ENCODE peak calls at places on chromosomes 16 and 17, in ten cellular contexts. W is BE2C; Q is astrocyte of the cerebellum; J is gastrocnemius medialis; C is CD8-positive, alpha-beta T cell; I is heart left ventricle; B is OCI-LY7; P is cardiac fibroblast; O is A549; Z is uterus. M is an unnamed sample.

GRCh38 chr17:40475234-40476210 is 25.9 kb downstream of the TNS4 start:
- DNase-seq in W (no peak), Q (no peak), J (peak), C (no peak), I (no peak), B (no peak), P (no peak), O (no peak), Z (no peak), M (no peak)

GRCh38 chr16:1146409-1146808 is 6.5 kb upstream of the CACNA1H start:
- DNase-seq in W (no peak), Q (no peak), J (no peak), C (no peak), I (no peak), B (peak), P (no peak), O (peak), Z (no peak), M (no peak)

GRCh38 chr16:78915916-78916315 is 684.6 kb downstream of the MAF start:
- DNase-seq in W (no peak), Q (no peak), J (no peak), C (no peak), I (no peak), B (no peak), P (no peak), O (no peak), Z (no peak), M (no peak)

GRCh38 chr16:28937222-28937876 is 5.6 kb downstream of the CD19 start:
- DNase-seq in W (no peak), Q (no peak), J (no peak), C (no peak), I (no peak), B (no peak), P (no peak), O (no peak), Z (no peak), M (no peak)

GRCh38 chr16:56637814-56638750 is at the start of gene MT1A:
- DNase-seq in W (no peak), Q (no peak), J (peak), C (no peak), I (peak), B (no peak), P (peak), O (peak), Z (peak), M (no peak)

GRCh38 chr17:7408341-7408740 is 696 bp downstream of the NLGN2 start:
- DNase-seq in W (no peak), Q (no peak), J (no peak), C (peak), I (no peak), B (no peak), P (no peak), O (no peak), Z (no peak), M (no peak)

GRCh38 chr17:80545499-80545826 is 825 bp downstream of the RPTOR start:
- DNase-seq in W (no peak), Q (no peak), J (no peak), C (no peak), I (no peak), B (peak), P (peak), O (peak), Z (no peak), M (no peak)

GRCh38 chr17:45063198-45063597 is 2.1 kb downstream of the NMT1 start:
- DNase-seq in W (no peak), Q (no peak), J (no peak), C (no peak), I (no peak), B (no peak), P (no peak), O (no peak), Z (no peak), M (no peak)

GRCh38 chr16:30368122-30368791 is 2.0 kb downstream of the TBC1D10B start:
- DNase-seq in W (no peak), Q (no peak), J (no peak), C (no peak), I (no peak), B (no peak), P (peak), O (no peak), Z (no peak), M (no peak)

GRCh38 chr17:9860851-9861250 is 35.1 kb downstream of the GLP2R start:
- DNase-seq in W (no peak), Q (no peak), J (no peak), C (no peak), I (no peak), B (no peak), P (no peak), O (no peak), Z (no peak), M (no peak)

GRCh38 chr17:68511671-68512246 is 471 bp upstream of the PRKAR1A start:
- DNase-seq in W (peak), Q (no peak), J (peak), C (peak), I (peak), B (peak), P (peak), O (peak), Z (peak), M (no peak)

GRCh38 chr17:56822725-56823124 is 11.0 kb downstream of the C17orf67 start:
- DNase-seq in W (no peak), Q (no peak), J (no peak), C (no peak), I (peak), B (no peak), P (peak), O (no peak), Z (no peak), M (no peak)

GRCh38 chr16:535446-536405 is 8.2 kb downstream of the CAPN15 start:
- DNase-seq in W (no peak), Q (peak), J (peak), C (no peak), I (no peak), B (no peak), P (peak), O (peak), Z (no peak), M (no peak)

GRCh38 chr17:61475726-61476125 is 23.5 kb downstream of the TBX4 start:
- DNase-seq in W (no peak), Q (no peak), J (no peak), C (no peak), I (no peak), B (no peak), P (no peak), O (no peak), Z (no peak), M (no peak)

GRCh38 chr16:58021661-58022551 is 3.6 kb upstream of the MMP15 start:
- DNase-seq in W (no peak), Q (no peak), J (no peak), C (no peak), I (no peak), B (no peak), P (peak), O (no peak), Z (no peak), M (no peak)

GRCh38 chr17:35520043-35520442 is 17.4 kb downstream of the SLFN12L start:
- DNase-seq in W (no peak), Q (no peak), J (no peak), C (no peak), I (no peak), B (no peak), P (no peak), O (no peak), Z (no peak), M (no peak)

GRCh38 chr17:36149296-36149820 is 27.1 kb downstream of the TBC1D3B start:
- DNase-seq in W (no peak), Q (peak), J (peak), C (no peak), I (no peak), B (no peak), P (peak), O (no peak), Z (peak), M (no peak)

GRCh38 chr17:49224198-49224996 is 6.2 kb downstream of the PHOSPHO1 start:
- DNase-seq in W (no peak), Q (no peak), J (no peak), C (peak), I (no peak), B (peak), P (no peak), O (no peak), Z (no peak), M (no peak)

GRCh38 chr16:75559564-75560372 is 3.7 kb upstream of the TMEM231 start:
- DNase-seq in W (no peak), Q (no peak), J (peak), C (no peak), I (peak), B (no peak), P (peak), O (no peak), Z (no peak), M (no peak)

GRCh38 chr17:42817866-42818265 is 6.2 kb downstream of the BECN1 start:
- DNase-seq in W (no peak), Q (no peak), J (no peak), C (no peak), I (no peak), B (no peak), P (no peak), O (no peak), Z (no peak), M (no peak)

GRCh38 chr17:8393470-8394231 is 4.0 kb downstream of the RNF222 start:
- DNase-seq in W (no peak), Q (no peak), J (no peak), C (peak), I (no peak), B (peak), P (no peak), O (no peak), Z (no peak), M (no peak)

GRCh38 chr16:72434159-72434558 is 262.2 kb upstream of the PMFBP1 start:
- DNase-seq in W (no peak), Q (peak), J (no peak), C (no peak), I (no peak), B (peak), P (peak), O (no peak), Z (no peak), M (peak)

GRCh38 chr17:75289832-75290337 is 652 bp upstream of the SLC25A19 start:
- DNase-seq in W (peak), Q (no peak), J (peak), C (peak), I (peak), B (peak), P (peak), O (no peak), Z (peak), M (no peak)

GRCh38 chr16:81734632-81735434 is 44.3 kb upstream of the PLCG2 start:
- DNase-seq in W (no peak), Q (no peak), J (no peak), C (no peak), I (no peak), B (no peak), P (no peak), O (no peak), Z (no peak), M (no peak)

GRCh38 chr17:72672729-72673128 is 419.8 kb downstream of the SLC39A11 start:
- DNase-seq in W (no peak), Q (no peak), J (no peak), C (no peak), I (no peak), B (no peak), P (no peak), O (no peak), Z (no peak), M (no peak)

GRCh38 chr17:5111402-5112204 is at the start of gene ZNF232:
- DNase-seq in W (peak), Q (peak), J (peak), C (peak), I (peak), B (peak), P (peak), O (peak), Z (peak), M (peak)

GRCh38 chr17:34769049-34769448 is 189.7 kb downstream of the TMEM132E start:
- DNase-seq in W (no peak), Q (no peak), J (no peak), C (no peak), I (no peak), B (no peak), P (no peak), O (no peak), Z (no peak), M (no peak)

GRCh38 chr17:65730711-65731169 is 169.3 kb upstream of the AXIN2 start:
- DNase-seq in W (no peak), Q (no peak), J (no peak), C (no peak), I (no peak), B (no peak), P (peak), O (no peak), Z (peak), M (no peak)

GRCh38 chr16:74724820-74725549 is 24.3 kb upstream of the MLKL start:
- DNase-seq in W (no peak), Q (peak), J (no peak), C (no peak), I (no peak), B (no peak), P (peak), O (no peak), Z (no peak), M (no peak)

GRCh38 chr16:3646348-3646920 is 8.1 kb upstream of the DNASE1 start:
- DNase-seq in W (no peak), Q (peak), J (peak), C (no peak), I (no peak), B (no peak), P (no peak), O (peak), Z (no peak), M (no peak)

GRCh38 chr17:42944211-42944610 is 20.0 kb downstream of the AARSD1 start:
- DNase-seq in W (no peak), Q (no peak), J (no peak), C (no peak), I (no peak), B (no peak), P (peak), O (no peak), Z (no peak), M (no peak)

DNA sequence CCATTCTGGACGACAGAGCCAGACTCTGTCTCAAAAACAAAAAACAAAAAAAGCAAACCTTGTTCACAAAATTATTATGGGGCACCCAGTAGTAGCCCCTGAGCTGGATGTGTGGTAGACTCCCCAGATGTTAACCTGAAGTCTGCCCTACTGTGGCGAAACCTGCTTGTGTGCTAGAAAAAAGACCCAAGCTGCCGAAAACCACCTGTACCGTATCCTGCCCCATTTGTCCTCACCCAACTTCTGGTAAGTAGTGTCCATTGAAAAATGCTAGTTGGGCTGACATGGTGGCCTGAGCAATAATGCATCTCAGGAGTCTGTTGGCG is 9.1 kb downstream of the RMI2 start:
- DNase-seq in W (no peak), Q (no peak), J (no peak), C (no peak), I (no peak), B (peak), P (no peak), O (no peak), Z (no peak), M (no peak)
- H3K4me3 ChIP-seq in W (no peak), Q (no peak), J (no peak), C (peak), I (no peak), B (peak), P (no peak), O (no peak), Z (no peak), M (no peak)

DNA sequence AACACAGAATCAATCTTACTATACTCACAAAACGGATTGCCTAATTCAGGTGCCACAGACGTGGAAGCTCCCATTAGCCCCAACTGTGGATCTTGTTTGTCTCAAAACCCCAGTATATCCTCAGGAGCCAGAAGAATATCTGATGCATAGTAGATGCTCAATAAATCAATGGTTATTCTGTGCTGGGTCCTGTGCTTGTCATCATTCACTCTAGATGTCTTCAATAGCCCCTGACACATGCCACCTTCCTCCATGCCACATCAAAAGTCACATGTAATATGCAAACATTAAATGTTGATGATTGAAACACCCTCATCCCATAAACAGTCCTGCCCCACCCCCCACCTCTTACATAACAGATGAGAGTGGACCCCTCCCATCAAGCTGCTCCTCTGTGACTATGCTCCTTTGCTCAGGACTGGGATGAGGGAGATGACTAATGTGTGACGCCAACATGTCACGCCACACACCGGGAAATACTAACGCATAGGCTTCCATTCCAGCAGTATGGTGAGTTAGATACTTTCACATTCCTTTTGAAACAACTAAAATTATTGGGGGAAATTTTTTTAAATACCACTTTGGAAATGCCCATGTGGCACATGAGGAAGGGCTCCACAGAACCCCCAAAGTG is 267.6 kb upstream of the SDK2 start:
- DNase-seq in W (no peak), Q (no peak), J (no peak), C (no peak), I (no peak), B (no peak), P (no peak), O (no peak), Z (no peak), M (no peak)
- TF ChIP-seq CTCF in W (no peak), Q (no peak), J (no peak), C (no peak), I (no peak), B (no peak), P (no peak), O (no peak), Z (no peak), M (no peak)

GRCh38 chr17:30218689-30219266 is 16.7 kb downstream of the SLC6A4 start:
- DNase-seq in W (no peak), Q (no peak), J (no peak), C (no peak), I (no peak), B (no peak), P (no peak), O (no peak), Z (no peak), M (no peak)

GRCh38 chr17:30221346-30221745 is 14.2 kb downstream of the SLC6A4 start:
- DNase-seq in W (no peak), Q (no peak), J (no peak), C (no peak), I (no peak), B (no peak), P (no peak), O (no peak), Z (no peak), M (no peak)

GRCh38 chr17:30220414-30220813 is 15.1 kb downstream of the SLC6A4 start:
- DNase-seq in W (no peak), Q (no peak), J (no peak), C (no peak), I (no peak), B (no peak), P (no peak), O (no peak), Z (no peak), M (no peak)

GRCh38 chr17:30219315-30219714 is 16.2 kb downstream of the SLC6A4 start:
- DNase-seq in W (no peak), Q (no peak), J (no peak), C (no peak), I (no peak), B (no peak), P (no peak), O (no peak), Z (no peak), M (no peak)

DNA sequence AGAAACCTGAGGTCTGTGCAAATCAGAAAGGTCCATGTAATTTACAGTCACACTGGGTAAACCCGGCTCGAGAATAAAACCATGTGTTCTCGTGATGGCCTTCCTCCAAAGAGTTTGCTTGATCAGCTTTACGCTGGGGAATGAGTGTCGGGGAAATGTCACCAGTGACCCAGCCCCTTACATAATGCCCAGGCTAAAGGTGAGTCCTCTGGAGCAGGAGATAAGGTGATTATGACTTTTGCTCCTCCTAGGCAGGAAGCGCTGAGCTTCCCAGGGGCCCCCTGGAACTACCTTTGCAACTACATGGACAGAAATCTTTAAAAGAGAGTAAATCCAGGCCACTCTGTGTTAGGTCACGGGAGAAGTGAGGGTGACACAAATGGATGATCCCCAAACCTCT is 15.7 kb downstream of the SLC6A4 start:
- DNase-seq in W (no peak), Q (no peak), J (no peak), C (no peak), I (no peak), B (no peak), P (no peak), O (no peak), Z (no peak), M (no peak)
- H3K4me3 ChIP-seq in W (no peak), Q (no peak), J (no peak), C (no peak), I (no peak), B (no peak), P (no peak), O (no peak), Z (no peak), M (no peak)

DNA sequence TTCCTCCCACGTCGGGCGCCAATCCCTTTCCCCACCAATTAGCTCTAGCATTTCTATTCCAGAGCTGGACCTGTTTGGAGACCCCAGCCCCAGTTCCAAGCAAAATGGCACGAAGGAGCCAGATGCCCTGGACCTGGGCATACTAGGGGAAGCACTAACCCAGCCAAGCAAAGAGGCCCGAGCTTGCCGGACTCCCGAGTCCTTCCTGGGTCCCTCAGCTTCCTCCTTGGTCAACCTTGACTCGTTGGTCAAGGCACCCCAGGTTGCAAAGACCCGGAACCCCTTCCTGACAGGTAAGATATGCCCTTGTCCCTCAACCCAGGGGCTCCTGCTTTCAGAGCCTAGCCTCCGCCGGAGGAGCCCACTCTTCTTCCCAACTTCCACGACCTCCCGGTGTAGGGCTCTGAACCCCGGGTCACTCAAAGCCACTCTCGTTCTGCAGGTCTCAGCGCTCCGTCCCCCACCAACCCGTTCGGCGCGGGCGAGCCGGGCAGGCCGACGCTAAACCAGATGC is 5.5 kb upstream of the SPATA20 start:
- DNase-seq in W (no peak), Q (no peak), J (no peak), C (no peak), I (no peak), B (no peak), P (no peak), O (no peak), Z (no peak), M (no peak)
- TF ChIP-seq CTCF in W (no peak), Q (peak), J (no peak), C (no peak), I (no peak), B (no peak), P (no peak), O (no peak), Z (no peak), M (no peak)

GRCh38 chr16:69234460-69234859 is 47.5 kb downstream of the SNTB2 start:
- DNase-seq in W (no peak), Q (no peak), J (no peak), C (no peak), I (no peak), B (no peak), P (no peak), O (no peak), Z (no peak), M (no peak)

GRCh38 chr16:69236319-69236718 is 49.4 kb downstream of the SNTB2 start:
- DNase-seq in W (no peak), Q (no peak), J (no peak), C (no peak), I (no peak), B (no peak), P (no peak), O (no peak), Z (no peak), M (no peak)

GRCh38 chr16:69233124-69233523 is 46.2 kb downstream of the SNTB2 start:
- DNase-seq in W (no peak), Q (no peak), J (no peak), C (no peak), I (no peak), B (no peak), P (no peak), O (no peak), Z (no peak), M (no peak)
- H3K4me3 ChIP-seq in W (no peak), Q (no peak), J (no peak), C (no peak), I (no peak), B (no peak), P (no peak), O (no peak), Z (no peak), M (no peak)

M was measured in epithelial cell of proximal tubule.